ENCODE peak calls at places on chromosomes 4 and X, in four cellular contexts. E, R, G and O are unnamed samples.

GRCh38 chr4:20253272-20253798 is 1.6 kb downstream of the SLIT2 start:
- DNase-seq in R (no peak), E (no peak), G (no peak), O (no peak)

GRCh38 chrX:20595928-20596550 is 329.3 kb upstream of the RPS6KA3 start:
- DNase-seq in E (peak; percentile 60), R (no peak), G (no peak), O (no peak)

GRCh38 chrX:12929701-12930100 is 23.3 kb downstream of the TLR8 start:
- DNase-seq in G (no peak), R (no peak), E (no peak), O (no peak)

GRCh38 chr4:119750771-119751170 is 122.2 kb upstream of the PDE5A start:
- DNase-seq in G (no peak), E (no peak), R (no peak), O (no peak)

GRCh38 chr4:77145806-77146425 is 11.1 kb upstream of the CCNG2 start:
- DNase-seq in G (no peak), E (peak; percentile 40), R (no peak), O (no peak)

GRCh38 chrX:68254738-68255645 is 178.3 kb downstream of the OPHN1 start:
- DNase-seq in G (no peak), E (no peak), R (no peak), O (no peak)

GRCh38 chr4:144174401-144175067 is 34.0 kb upstream of the GYPA start:
- DNase-seq in R (peak; percentile 32), G (no peak), E (peak; percentile 82), O (no peak)

GRCh38 chr4:76723373-76723772 is 174.6 kb downstream of the SOWAHB start:
- DNase-seq in R (no peak), E (peak; percentile 51), G (no peak), O (no peak)

GRCh38 chr4:46211406-46211805 is 87.6 kb upstream of the GABRG1 start:
- DNase-seq in G (no peak), E (no peak), R (no peak), O (no peak)

GRCh38 chr4:17168571-17168970 is 270.1 kb upstream of the LDB2 start:
- DNase-seq in G (no peak), E (peak; percentile 90), R (peak; percentile 59), O (no peak)

GRCh38 chr4:63582997-63583396 is 826.3 kb downstream of the TECRL start:
- DNase-seq in G (no peak), E (no peak), R (no peak), O (no peak)

GRCh38 chrX:107826286-107827136 is 845 bp downstream of the MID2 start:
- DNase-seq in G (peak; percentile 29), E (peak; percentile 66), R (no peak), O (peak; percentile 25)

GRCh38 chr4:186078977-186079697 is 10.2 kb downstream of the TLR3 start:
- DNase-seq in E (no peak), R (no peak), G (no peak), O (no peak)

GRCh38 chr4:107283587-107284559 is 247.8 kb upstream of the DKK2 start:
- DNase-seq in E (peak; percentile 70), R (peak; percentile 90), G (no peak), O (no peak)

GRCh38 chrX:153687121-153688039 is at the start of gene SLC6A8:
- DNase-seq in G (peak; percentile 69), R (peak; percentile 15), E (peak; percentile 60), O (peak; percentile 71)

GRCh38 chrX:84188320-84188834 is 378 bp upstream of the RPS6KA6 start:
- DNase-seq in G (peak; percentile 26), E (peak; percentile 58), R (peak; percentile 26), O (peak; percentile 53)

GRCh38 chrX:49053223-49054072 is 5.4 kb upstream of the CCDC120 start:
- DNase-seq in E (peak; percentile 57), R (no peak), G (peak; percentile 59), O (no peak)

GRCh38 chrX:17500145-17500579 is 125.2 kb downstream of the NHS start:
- DNase-seq in E (peak; percentile 52), G (no peak), R (no peak), O (peak; percentile 54)

GRCh38 chr4:151129801-151130200 is 30.4 kb downstream of the RPS3A start:
- DNase-seq in E (peak; percentile 35), G (no peak), R (no peak), O (no peak)

GRCh38 chr4:170004656-170005250 is 21.4 kb downstream of the MFAP3L start:
- DNase-seq in R (no peak), E (no peak), G (no peak), O (no peak)

GRCh38 chr4:169150806-169151205 is 120.0 kb downstream of the SH3RF1 start:
- DNase-seq in R (no peak), E (no peak), G (no peak), O (no peak)

GRCh38 chr4:81572398-81572797 is 100.7 kb upstream of the RASGEF1B start:
- DNase-seq in G (no peak), R (no peak), E (no peak), O (no peak)

GRCh38 chr4:47410271-47410670 is 53.2 kb downstream of the COMMD8 start:
- DNase-seq in R (no peak), G (no peak), E (no peak), O (no peak)

GRCh38 chrX:39532761-39533160 is 565.0 kb downstream of the BCOR start:
- DNase-seq in E (no peak), R (no peak), G (no peak), O (no peak)

GRCh38 chr4:128299848-128300247 is 12.2 kb upstream of the PGRMC2 start:
- DNase-seq in R (no peak), E (no peak), G (no peak), O (no peak)

GRCh38 chr4:73872331-73873108 is 3.3 kb downstream of the CXCL1 start:
- DNase-seq in E (peak; percentile 78), G (no peak), R (no peak), O (no peak)

DNA sequence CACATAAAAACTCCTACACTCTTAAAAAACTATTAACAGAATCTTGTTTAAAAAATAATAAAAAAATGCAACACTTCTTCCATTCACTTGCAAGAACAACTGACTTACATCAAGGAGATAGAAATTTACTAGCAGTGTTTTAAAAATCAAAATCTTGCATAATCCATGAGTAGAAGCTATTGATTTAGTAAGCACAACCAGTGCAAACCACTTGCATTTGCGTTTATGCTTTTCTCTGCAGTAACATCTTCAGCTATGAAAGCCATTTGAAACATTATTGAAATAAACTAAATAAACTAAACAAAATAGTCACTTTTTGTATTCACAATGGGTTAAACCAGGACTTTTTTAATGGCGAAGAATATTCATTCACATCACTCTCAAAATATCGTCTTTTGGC is 389.2 kb upstream of the EMCN start:
- DNase-seq in E (no peak), G (no peak), R (no peak), O (no peak)
- TF ChIP-seq CTCF in E (no peak), G (no peak), R (no peak), O (no peak)

DNA sequence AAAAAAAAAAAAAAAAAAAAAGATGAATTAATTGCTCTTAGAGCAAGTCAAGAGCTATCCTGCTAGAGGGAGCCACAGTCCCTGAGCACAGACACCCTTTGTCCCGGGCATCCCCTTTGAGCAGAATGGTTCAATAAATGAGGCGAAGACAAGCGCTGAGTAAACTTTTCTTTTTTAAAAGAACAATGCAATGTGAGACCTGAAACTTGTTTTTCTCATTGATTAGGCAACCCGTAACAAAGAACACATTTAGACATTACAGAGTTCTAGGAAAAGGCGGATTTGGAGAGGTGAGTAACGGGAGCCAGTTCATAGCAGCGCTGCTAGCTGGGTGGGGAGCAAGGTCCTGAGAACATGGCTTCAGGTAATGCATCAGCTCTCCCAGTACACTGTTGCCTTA is 46.1 kb downstream of the GRK4 start:
- DNase-seq in R (no peak), E (peak; percentile 16), G (no peak), O (no peak)
- TF ChIP-seq CTCF in R (no peak), E (peak; percentile 11), G (no peak), O (no peak)

GRCh38 chrX:53354669-53355068 is 67.8 kb downstream of the SMC1A start:
- DNase-seq in R (no peak), E (peak; percentile 29), G (no peak), O (no peak)
- TF ChIP-seq CTCF in R (peak; percentile 37), E (peak; percentile 27), G (no peak), O (no peak)

GRCh38 chr4:55947912-55948725 is 626 bp upstream of the CEP135 start:
- DNase-seq in R (peak; percentile 93), G (no peak), E (peak; percentile 97), O (peak; percentile 27)
- TF ChIP-seq CTCF in R (no peak), G (no peak), E (no peak), O (no peak)

DNA sequence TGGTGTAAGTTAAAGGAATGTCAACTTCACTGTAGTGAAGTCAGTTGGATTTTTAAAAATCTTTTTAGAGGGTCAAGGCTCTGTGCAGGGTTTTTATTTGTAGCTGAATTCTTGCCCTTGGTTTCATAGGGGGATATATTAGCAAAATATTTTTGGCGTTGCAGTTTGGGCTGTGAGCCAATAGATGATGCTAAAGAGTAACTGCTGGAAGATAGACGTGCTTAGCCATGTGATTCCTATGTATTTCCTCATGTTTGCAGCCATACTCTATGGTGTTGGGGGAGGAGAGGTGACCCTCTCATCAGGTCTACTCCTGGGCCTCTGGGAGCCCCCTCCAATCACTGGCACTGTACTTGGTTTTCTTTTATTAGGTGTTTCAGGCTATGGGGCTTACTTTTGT is 246.7 kb upstream of the ARHGAP24 start:
- DNase-seq in R (no peak), G (no peak), E (no peak), O (no peak)
- TF ChIP-seq CTCF in R (no peak), G (no peak), E (no peak), O (no peak)

DNA sequence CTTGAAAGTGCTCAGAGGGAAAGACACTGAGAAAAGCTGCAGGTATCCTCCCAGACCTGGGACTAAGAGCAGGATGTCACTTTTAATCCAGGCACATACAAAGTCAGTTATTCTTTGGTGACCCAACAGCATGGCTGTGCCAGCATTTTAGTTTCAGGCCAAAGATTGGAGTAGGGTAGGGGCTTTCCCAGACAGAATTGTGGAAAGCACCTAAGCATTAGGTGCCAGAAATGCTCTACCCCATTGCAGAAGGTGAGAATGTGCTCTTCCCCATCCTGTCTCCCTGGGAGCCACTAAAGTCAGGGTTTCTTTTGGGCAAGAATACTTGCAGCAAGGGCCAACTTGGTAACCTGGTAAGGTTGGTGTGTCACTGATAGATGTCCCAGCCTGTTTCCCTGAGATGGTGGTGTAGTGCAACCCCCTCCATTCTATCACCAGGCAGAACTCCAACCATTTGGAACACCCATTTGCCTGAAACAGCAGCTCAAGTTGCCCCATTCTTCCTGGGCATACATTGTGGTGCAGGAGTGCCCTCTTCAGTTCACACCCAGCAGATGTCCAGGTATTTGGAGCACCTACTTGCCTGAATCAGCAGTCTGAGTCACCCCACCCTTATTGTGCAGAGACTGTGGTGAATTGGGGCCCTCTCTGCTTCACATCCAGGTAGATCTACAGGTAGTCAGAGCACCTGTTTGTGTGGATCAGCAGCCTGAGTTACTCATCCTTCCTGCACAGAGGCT is 183.5 kb downstream of the ZC4H2 start:
- DNase-seq in G (no peak), E (no peak), R (no peak), O (no peak)
- TF ChIP-seq CTCF in G (no peak), E (no peak), R (no peak), O (no peak)